ENCODE peak calls at places on chromosomes 4 and X, in six cellular contexts. S is sigmoid colon, X is esophagus squamous epithelium, Y is uterus, K is ovary, V is tibial nerve. R is an unnamed sample.

GRCh38 chr4:11543710-11544109 is 115.0 kb upstream of the HS3ST1 start:
- DNase-seq in S (no peak), X (no peak), Y (no peak), K (no peak), V (no peak), R (peak; percentile 14)

GRCh38 chr4:80446664-80447063 is 111.1 kb downstream of the CFAP299 start:
- DNase-seq in S (no peak), X (no peak), Y (no peak), K (no peak), V (no peak), R (no peak)

GRCh38 chrX:150845091-150845490 is 53.4 kb downstream of the CD99L2 start:
- DNase-seq in S (no peak), X (no peak), Y (no peak), K (no peak), V (no peak), R (no peak)

GRCh38 chr4:37825943-37826281 is 574 bp upstream of the PGM2 start:
- DNase-seq in S (no peak), X (no peak), Y (no peak), K (no peak), V (no peak), R (no peak)

GRCh38 chrX:45849261-45849660 is 648.6 kb upstream of the DIPK2B start:
- DNase-seq in S (no peak), X (no peak), Y (no peak), K (no peak), V (no peak), R (no peak)

GRCh38 chr4:112167790-112168189 is 22.5 kb downstream of the FAM241A start:
- DNase-seq in S (no peak), X (no peak), Y (no peak), K (no peak), V (no peak), R (no peak)

GRCh38 chrX:74450803-74451449 is 29.6 kb downstream of the SLC16A2 start:
- DNase-seq in S (no peak), X (no peak), Y (no peak), K (no peak), V (no peak), R (no peak)

GRCh38 chr4:155509619-155510018 is 132.9 kb upstream of the MAP9 start:
- DNase-seq in S (no peak), X (no peak), Y (no peak), K (no peak), V (no peak), R (no peak)

GRCh38 chr4:129362685-129363274 is 266.8 kb downstream of the C4orf33 start:
- DNase-seq in S (no peak), X (no peak), Y (peak; percentile 23), K (peak; percentile 22), V (peak; percentile 45), R (no peak)

GRCh38 chr4:83552924-83553323 is 17.0 kb downstream of the GPAT3 start:
- DNase-seq in S (no peak), X (no peak), Y (no peak), K (no peak), V (no peak), R (no peak)

GRCh38 chr4:26075588-26075987 is 161.6 kb downstream of the SMIM20 start:
- DNase-seq in S (no peak), X (no peak), Y (no peak), K (no peak), V (no peak), R (no peak)

GRCh38 chrX:33194876-33195433 is 16.4 kb downstream of the DMD start:
- DNase-seq in S (no peak), X (no peak), Y (no peak), K (no peak), V (no peak), R (no peak)

GRCh38 chr4:152780267-152780811 is 585 bp downstream of the ARFIP1 start:
- DNase-seq in S (no peak), X (no peak), Y (no peak), K (no peak), V (no peak), R (no peak)

GRCh38 chrX:1472975-1473374 is 20.3 kb upstream of the ASMTL start:
- DNase-seq in S (no peak), X (no peak), Y (no peak), K (no peak), V (no peak), R (no peak)

GRCh38 chr4:90209922-90210321 is 82.7 kb downstream of the CCSER1 start:
- DNase-seq in S (no peak), X (no peak), Y (no peak), K (no peak), V (no peak), R (no peak)

GRCh38 chr4:14222630-14223029 is 595.1 kb upstream of the BOD1L1 start:
- DNase-seq in S (no peak), X (no peak), Y (no peak), K (no peak), V (no peak), R (no peak)

GRCh38 chrX:19776753-19777152 is 110.6 kb downstream of the SH3KBP1 start:
- DNase-seq in S (no peak), X (no peak), Y (no peak), K (no peak), V (no peak), R (no peak)

GRCh38 chr4:137703225-137703624 is 170.9 kb upstream of the PCDH18 start:
- DNase-seq in S (no peak), X (no peak), Y (no peak), K (peak; percentile 19), V (no peak), R (no peak)

GRCh38 chr4:154743683-154744340 is at the start of gene LRAT:
- DNase-seq in S (peak; percentile 73), X (no peak), Y (no peak), K (no peak), V (no peak), R (no peak)

GRCh38 chr4:40681600-40682297 is 52.1 kb upstream of the RBM47 start:
- DNase-seq in S (no peak), X (no peak), Y (no peak), K (no peak), V (no peak), R (no peak)

GRCh38 chr4:15982833-15983528 is 20.0 kb upstream of the FGFBP2 start:
- DNase-seq in S (no peak), X (no peak), Y (no peak), K (no peak), V (no peak), R (no peak)

GRCh38 chrX:44432641-44433040 is 89.2 kb upstream of the EFHC2 start:
- DNase-seq in S (no peak), X (no peak), Y (no peak), K (no peak), V (no peak), R (no peak)

GRCh38 chrX:70656304-70656703 is 211.7 kb downstream of the DLG3 start:
- DNase-seq in S (no peak), X (no peak), Y (no peak), K (no peak), V (no peak), R (no peak)

GRCh38 chr4:81875962-81876650 is 404.4 kb upstream of the RASGEF1B start:
- DNase-seq in S (no peak), X (no peak), Y (no peak), K (no peak), V (no peak), R (no peak)

GRCh38 chrX:108541286-108541685 is 101.6 kb downstream of the COL4A5 start:
- DNase-seq in S (no peak), X (no peak), Y (no peak), K (no peak), V (no peak), R (no peak)

GRCh38 chr4:48913346-48913745 is 6.8 kb upstream of the OCIAD2 start:
- DNase-seq in S (peak; percentile 89), X (no peak), Y (peak; percentile 80), K (no peak), V (no peak), R (no peak)

GRCh38 chr4:10105421-10105820 is 11.2 kb downstream of the WDR1 start:
- DNase-seq in S (no peak), X (no peak), Y (no peak), K (no peak), V (no peak), R (no peak)

GRCh38 chr4:4260185-4260751 is 12.2 kb upstream of the TMEM128 start:
- DNase-seq in S (no peak), X (no peak), Y (no peak), K (no peak), V (no peak), R (no peak)

GRCh38 chr4:76956961-76957738 is 7.6 kb downstream of the SEPTIN11 start:
- DNase-seq in S (no peak), X (no peak), Y (no peak), K (no peak), V (no peak), R (no peak)

GRCh38 chr4:5635826-5636196 is 72.5 kb downstream of the EVC2 start:
- DNase-seq in S (no peak), X (no peak), Y (no peak), K (no peak), V (no peak), R (peak; percentile 48)

GRCh38 chr4:76948441-76949292 is 885 bp upstream of the SEPTIN11 start:
- DNase-seq in S (peak; percentile 90), X (no peak), Y (peak; percentile 75), K (peak; percentile 70), V (peak; percentile 34), R (peak; percentile 94)

DNA sequence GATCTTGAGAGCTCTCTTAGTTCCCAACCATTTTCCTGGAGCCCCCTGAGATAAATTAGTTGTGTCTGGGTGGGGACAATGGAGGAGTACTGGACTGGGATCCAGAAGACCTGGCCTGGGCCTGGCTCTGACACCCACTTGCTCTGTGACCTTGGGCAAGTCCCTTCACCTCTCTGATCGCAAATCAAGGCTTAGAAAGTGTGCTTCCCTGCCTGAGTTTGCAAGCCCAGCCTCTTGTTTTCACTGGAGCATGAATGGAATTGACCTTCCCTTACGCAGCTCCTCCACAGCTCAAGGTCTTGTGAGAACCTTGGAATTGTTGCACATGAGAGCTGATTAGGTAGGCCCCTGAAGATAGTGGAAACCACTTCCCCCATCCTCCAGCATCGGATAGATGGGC is 27.3 kb downstream of the PJA1 start:
- DNase-seq in S (no peak), X (no peak), Y (no peak), K (peak; percentile 42), V (no peak), R (no peak)
- H3K4me3 ChIP-seq in S (no peak overlapping the region), X (no peak overlapping the region), Y (no peak overlapping the region), K (no peak overlapping the region), V (no peak overlapping the region), R (no peak overlapping the region)

GRCh38 chr4:103204114-103204513 is 6.0 kb upstream of the CENPE start:
- DNase-seq in S (no peak), X (no peak), Y (no peak), K (no peak), V (no peak), R (no peak)
- TF ChIP-seq POLR2A in S (no peak), X (no peak), Y (no peak), K (no peak), V (no peak), R (no peak)

DNA sequence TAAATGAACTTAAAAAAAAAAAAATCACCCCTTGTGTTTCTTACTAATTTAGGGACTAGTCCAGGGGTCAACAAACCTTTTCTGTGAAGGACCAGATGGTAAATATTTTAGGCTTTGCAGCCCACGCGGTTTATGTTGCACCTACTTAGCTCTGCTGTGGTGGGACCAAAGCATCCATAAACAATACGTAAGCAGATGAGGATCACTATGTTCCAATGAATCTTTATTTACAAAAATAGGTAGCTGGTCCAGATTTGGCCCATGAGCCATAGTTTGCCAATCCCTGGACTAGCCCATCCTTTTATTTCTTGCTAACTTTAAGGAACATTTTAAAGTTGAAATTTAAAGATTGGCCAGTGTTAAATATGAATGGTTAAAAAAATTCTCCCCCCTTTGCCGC is 95.3 kb downstream of the AFF1 start:
- DNase-seq in S (no peak), X (no peak), Y (no peak), K (no peak), V (no peak), R (no peak)
- H3K4me3 ChIP-seq in S (no peak overlapping the region), X (no peak overlapping the region), Y (no peak overlapping the region), K (no peak overlapping the region), V (no peak overlapping the region), R (no peak overlapping the region)

GRCh38 chrX:47190445-47191269 is 3.0 kb upstream of the UBA1 start:
- DNase-seq in S (peak; percentile 94), X (peak; percentile 43), Y (peak; percentile 87), K (peak; percentile 82), V (peak; percentile 62), R (peak; percentile 79)
- TF ChIP-seq POLR2A in S (no peak), X (no peak), Y (peak; percentile 41), K (no peak), V (peak; percentile 36), R (no peak)

R was measured in lower leg skin.